ENCODE peak calls at places on chromosomes 4 and X, in four cellular contexts. One of them, this sample, is unnamed.

GRCh38 chrX:103249805-103250204 is 5.2 kb downstream of the TCEAL8 start:
- DNase-seq in lower leg skin: no peak
- DNase-seq in endothelial cell of umbilical vein: no peak
- DNase-seq in sigmoid colon: no peak
- DNase-seq in this sample: no peak

GRCh38 chr4:104449537-104449936 is 45.2 kb downstream of the CXXC4 start:
- DNase-seq in lower leg skin: no peak
- DNase-seq in sigmoid colon: no peak
- DNase-seq in endothelial cell of umbilical vein: no peak
- DNase-seq in this sample: no peak

GRCh38 chr4:6239486-6239885 is 30.2 kb upstream of the WFS1 start:
- DNase-seq in endothelial cell of umbilical vein: no peak
- DNase-seq in sigmoid colon: peak
- DNase-seq in lower leg skin: no peak
- DNase-seq in this sample: no peak

GRCh38 chrX:100648601-100649417 is 4.8 kb downstream of the SRPX2 start:
- DNase-seq in lower leg skin: no peak
- DNase-seq in sigmoid colon: no peak
- DNase-seq in endothelial cell of umbilical vein: peak
- DNase-seq in this sample: no peak

GRCh38 chr4:94516999-94517398 is 65.3 kb downstream of the PDLIM5 start:
- DNase-seq in sigmoid colon: no peak
- DNase-seq in lower leg skin: no peak
- DNase-seq in endothelial cell of umbilical vein: no peak
- DNase-seq in this sample: no peak

GRCh38 chr4:7826909-7827306 is 112.8 kb downstream of the AFAP1 start:
- DNase-seq in lower leg skin: no peak
- DNase-seq in endothelial cell of umbilical vein: no peak
- DNase-seq in sigmoid colon: peak
- DNase-seq in this sample: no peak

GRCh38 chr4:76758290-76758882 is 139.6 kb downstream of the SOWAHB start:
- DNase-seq in sigmoid colon: no peak
- DNase-seq in endothelial cell of umbilical vein: peak
- DNase-seq in lower leg skin: no peak
- DNase-seq in this sample: no peak

GRCh38 chr4:4542824-4543485 is 1.1 kb upstream of the STX18 start:
- DNase-seq in lower leg skin: no peak
- DNase-seq in endothelial cell of umbilical vein: no peak
- DNase-seq in sigmoid colon: no peak
- DNase-seq in this sample: no peak

GRCh38 chr4:126807132-126807531 is 825.6 kb upstream of the INTU start:
- DNase-seq in endothelial cell of umbilical vein: no peak
- DNase-seq in sigmoid colon: no peak
- DNase-seq in lower leg skin: no peak
- DNase-seq in this sample: no peak

GRCh38 chr4:39043697-39044363 is 11.6 kb upstream of the TMEM156 start:
- DNase-seq in endothelial cell of umbilical vein: peak
- DNase-seq in lower leg skin: no peak
- DNase-seq in sigmoid colon: no peak
- DNase-seq in this sample: no peak

GRCh38 chr4:158652920-158653319 is 18.8 kb downstream of the C4orf46 start:
- DNase-seq in endothelial cell of umbilical vein: peak
- DNase-seq in lower leg skin: no peak
- DNase-seq in sigmoid colon: no peak
- DNase-seq in this sample: no peak

GRCh38 chr4:58587856-58588255 is 1477.7 kb upstream of the IGFBP7 start:
- DNase-seq in endothelial cell of umbilical vein: no peak
- DNase-seq in sigmoid colon: no peak
- DNase-seq in lower leg skin: no peak
- DNase-seq in this sample: no peak

GRCh38 chr4:6972911-6973310 is 63.3 kb downstream of the TBC1D14 start:
- DNase-seq in endothelial cell of umbilical vein: no peak
- DNase-seq in sigmoid colon: no peak
- DNase-seq in lower leg skin: no peak
- DNase-seq in this sample: no peak

GRCh38 chr4:38909015-38909414 is 41.4 kb downstream of the FAM114A1 start:
- DNase-seq in sigmoid colon: no peak
- DNase-seq in endothelial cell of umbilical vein: no peak
- DNase-seq in lower leg skin: no peak
- DNase-seq in this sample: no peak

GRCh38 chr4:98262431-98262830 is 1.2 kb downstream of the RAP1GDS1 start:
- DNase-seq in endothelial cell of umbilical vein: no peak
- DNase-seq in lower leg skin: no peak
- DNase-seq in sigmoid colon: no peak
- DNase-seq in this sample: no peak

GRCh38 chr4:20301161-20301560 is 49.5 kb downstream of the SLIT2 start:
- DNase-seq in lower leg skin: no peak
- DNase-seq in sigmoid colon: no peak
- DNase-seq in endothelial cell of umbilical vein: no peak
- DNase-seq in this sample: no peak

GRCh38 chrX:72128881-72129280 is 2.8 kb downstream of the RTL5 start:
- DNase-seq in sigmoid colon: no peak
- DNase-seq in endothelial cell of umbilical vein: no peak
- DNase-seq in lower leg skin: no peak
- DNase-seq in this sample: no peak

GRCh38 chr4:73021634-73022033 is 47.9 kb downstream of the COX18 start:
- DNase-seq in sigmoid colon: no peak
- DNase-seq in lower leg skin: no peak
- DNase-seq in endothelial cell of umbilical vein: peak
- DNase-seq in this sample: no peak

GRCh38 chr4:31023724-31024123 is 303.6 kb downstream of the PCDH7 start:
- DNase-seq in sigmoid colon: no peak
- DNase-seq in endothelial cell of umbilical vein: no peak
- DNase-seq in lower leg skin: no peak
- DNase-seq in this sample: no peak

GRCh38 chr4:128862608-128863313 is 53.3 kb downstream of the JADE1 start:
- DNase-seq in sigmoid colon: no peak
- DNase-seq in endothelial cell of umbilical vein: peak
- DNase-seq in lower leg skin: no peak
- DNase-seq in this sample: no peak

GRCh38 chr4:128863314-128864075 is 54.0 kb downstream of the JADE1 start:
- DNase-seq in endothelial cell of umbilical vein: peak
- DNase-seq in sigmoid colon: peak
- DNase-seq in lower leg skin: peak
- DNase-seq in this sample: peak

GRCh38 chr4:128859887-128860774 is 50.6 kb downstream of the JADE1 start:
- DNase-seq in lower leg skin: no peak
- DNase-seq in sigmoid colon: no peak
- DNase-seq in endothelial cell of umbilical vein: peak
- DNase-seq in this sample: peak

GRCh38 chr4:128858875-128859696 is 49.6 kb downstream of the JADE1 start:
- DNase-seq in endothelial cell of umbilical vein: no peak
- DNase-seq in lower leg skin: no peak
- DNase-seq in sigmoid colon: no peak
- DNase-seq in this sample: no peak

GRCh38 chr4:128861856-128862518 is 52.5 kb downstream of the JADE1 start:
- DNase-seq in endothelial cell of umbilical vein: no peak
- DNase-seq in sigmoid colon: no peak
- DNase-seq in lower leg skin: no peak
- DNase-seq in this sample: no peak
- H3K4me3 ChIP-seq in endothelial cell of umbilical vein: no peak
- H3K4me3 ChIP-seq in sigmoid colon: no peak
- H3K4me3 ChIP-seq in lower leg skin: no peak
- H3K4me3 ChIP-seq in this sample: no peak

GRCh38 chrX:68694429-68695205 is 47.2 kb downstream of the STARD8 start:
- DNase-seq in lower leg skin: no peak
- DNase-seq in endothelial cell of umbilical vein: no peak
- DNase-seq in sigmoid colon: no peak
- DNase-seq in this sample: no peak
- TF ChIP-seq POLR2A in lower leg skin: no peak
- TF ChIP-seq POLR2A in endothelial cell of umbilical vein: no peak
- TF ChIP-seq POLR2A in sigmoid colon: no peak
- TF ChIP-seq POLR2A in this sample: no peak

DNA sequence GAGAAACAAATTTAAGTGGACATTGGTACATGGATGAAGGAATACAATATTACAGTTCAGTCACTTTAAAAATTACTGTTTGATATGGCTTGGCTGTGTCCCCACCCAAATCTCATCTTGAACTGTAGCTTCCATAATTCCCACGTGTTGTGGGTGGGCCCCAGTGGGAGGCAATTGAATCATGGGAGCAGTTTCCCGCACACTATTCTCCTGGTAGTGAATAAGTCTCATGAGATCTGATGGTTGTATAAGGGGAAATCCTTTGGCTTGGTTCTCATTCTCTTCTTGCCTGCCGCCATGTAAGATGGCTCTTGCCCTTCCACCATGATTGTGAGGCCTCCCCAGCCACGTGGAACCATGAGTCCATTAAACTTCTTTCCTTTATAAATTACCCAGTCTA is 804.2 kb upstream of the FRG1 start:
- DNase-seq in lower leg skin: no peak
- DNase-seq in endothelial cell of umbilical vein: no peak
- DNase-seq in sigmoid colon: no peak
- DNase-seq in this sample: no peak
- H3K4me3 ChIP-seq in lower leg skin: no peak
- H3K4me3 ChIP-seq in endothelial cell of umbilical vein: no peak
- H3K4me3 ChIP-seq in sigmoid colon: no peak
- H3K4me3 ChIP-seq in this sample: no peak

GRCh38 chrX:63673896-63674295 is 111.1 kb downstream of the ARHGEF9 start:
- DNase-seq in sigmoid colon: no peak
- DNase-seq in lower leg skin: no peak
- DNase-seq in endothelial cell of umbilical vein: no peak
- DNase-seq in this sample: no peak
- TF ChIP-seq POLR2A in sigmoid colon: no peak
- TF ChIP-seq POLR2A in lower leg skin: no peak
- TF ChIP-seq POLR2A in endothelial cell of umbilical vein: no peak
- TF ChIP-seq POLR2A in this sample: no peak

DNA sequence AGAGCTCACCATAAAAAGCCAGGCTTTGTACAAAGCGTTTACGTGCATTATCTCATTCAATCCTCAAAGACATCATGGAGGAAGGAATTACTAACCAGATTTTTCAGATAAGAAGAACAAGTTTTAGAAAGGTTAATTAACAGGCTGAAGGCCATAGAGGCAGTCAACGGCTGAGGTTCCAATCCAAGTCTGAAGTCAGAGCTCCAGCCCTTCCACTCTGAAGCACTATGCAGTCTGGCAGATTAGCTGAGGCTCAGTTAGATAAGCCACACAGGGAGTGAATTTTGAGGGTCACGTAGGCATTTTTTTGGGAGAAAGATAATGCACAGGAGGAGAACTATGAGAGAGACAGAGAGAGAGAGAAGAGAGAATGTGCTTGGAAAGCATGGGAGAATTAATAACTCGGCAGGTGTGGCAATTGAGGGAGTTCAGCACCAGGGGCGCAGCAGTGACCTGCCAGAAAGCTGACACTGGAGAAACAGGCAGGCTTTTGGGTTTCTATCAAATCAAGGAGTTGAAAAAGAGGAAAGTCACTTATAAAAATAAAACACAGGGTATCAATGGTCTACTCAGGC is 116.5 kb upstream of the NAP1L5 start:
- DNase-seq in lower leg skin: no peak
- DNase-seq in endothelial cell of umbilical vein: no peak
- DNase-seq in sigmoid colon: no peak
- DNase-seq in this sample: no peak
- H3K4me3 ChIP-seq in lower leg skin: no peak
- H3K4me3 ChIP-seq in endothelial cell of umbilical vein: no peak
- H3K4me3 ChIP-seq in sigmoid colon: no peak
- H3K4me3 ChIP-seq in this sample: no peak

DNA sequence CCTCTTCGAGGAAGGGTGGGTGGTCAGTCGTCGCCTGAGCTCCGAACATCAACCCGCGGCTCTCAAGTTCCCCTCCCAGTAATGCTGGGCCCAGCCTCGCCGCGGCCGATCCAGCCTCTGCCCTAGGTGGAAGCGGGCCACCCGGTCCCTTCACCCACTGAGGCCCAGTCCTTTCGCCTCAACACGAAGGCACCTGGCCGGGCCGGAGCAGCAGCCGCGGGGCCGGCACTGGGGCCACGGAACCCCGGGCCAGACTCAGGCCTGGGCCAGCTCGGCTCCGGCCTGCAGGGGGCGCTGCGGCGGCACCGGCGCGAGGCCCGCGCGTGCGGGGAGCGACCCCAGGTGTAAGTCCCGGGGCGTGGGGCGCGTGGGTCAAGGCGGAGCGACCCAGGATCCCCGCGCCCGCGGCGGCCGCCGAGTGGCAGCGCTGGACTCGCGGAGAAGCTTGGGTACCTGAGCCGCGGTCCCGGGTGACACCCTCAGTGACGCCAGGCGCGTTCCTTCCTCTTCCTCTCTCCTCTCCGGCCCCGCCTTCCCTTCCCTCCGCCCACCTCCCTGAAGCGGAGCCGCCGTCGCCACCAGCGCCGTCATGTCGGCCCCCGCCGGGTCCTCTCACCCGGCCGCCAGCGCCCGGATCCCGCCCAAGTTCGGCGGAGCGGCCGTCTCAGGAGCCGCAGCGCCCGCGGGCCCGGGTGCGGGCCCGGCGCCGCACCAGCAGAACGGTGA is at the start of gene SEC24B:
- DNase-seq in lower leg skin: peak
- DNase-seq in sigmoid colon: peak
- DNase-seq in endothelial cell of umbilical vein: peak
- DNase-seq in this sample: peak
- TF ChIP-seq POLR2A in lower leg skin: no peak
- TF ChIP-seq POLR2A in sigmoid colon: no peak
- TF ChIP-seq POLR2A in endothelial cell of umbilical vein: peak
- TF ChIP-seq POLR2A in this sample: peak

GRCh38 chr4:140568507-140569306 is at the start of gene UCP1:
- DNase-seq in endothelial cell of umbilical vein: peak
- DNase-seq in lower leg skin: no peak
- DNase-seq in sigmoid colon: no peak
- DNase-seq in this sample: no peak
- H3K4me3 ChIP-seq in endothelial cell of umbilical vein: no peak
- H3K4me3 ChIP-seq in lower leg skin: peak
- H3K4me3 ChIP-seq in sigmoid colon: peak
- H3K4me3 ChIP-seq in this sample: peak

This sample was measured in tibial nerve.